ENCODE peak calls at places on chromosomes 7 and 10, in six cellular contexts. R is transverse colon, K is PC-9, H is keratinocyte, A is uterus, T is cardiac muscle cell. B is an unnamed sample. For H3K36me3, the result is how much of the 10 kb centered on the place peaks cover.

GRCh38 chr10:76547352-76547972 is 1090.1 kb downstream of the KCNMA1 start:
- DNase-seq in A (peak), T (peak), R (peak), K (peak), H (no peak), B (peak)

GRCh38 chr10:104809288-104810090 is 168.4 kb downstream of the SORCS3 start:
- DNase-seq in R (no peak), K (peak), T (no peak), H (peak), A (no peak), B (no peak)

GRCh38 chr7:106590209-106590816 is 70.6 kb downstream of the CCDC71L start:
- DNase-seq in K (no peak), R (no peak), H (no peak), T (no peak), A (no peak), B (no peak)

GRCh38 chr7:46215987-46216567 is 295.0 kb upstream of the IGFBP3 start:
- DNase-seq in K (no peak), T (peak), H (no peak), R (no peak), A (no peak), B (no peak)

GRCh38 chr7:157589680-157590079 is 252.9 kb downstream of the DNAJB6 start:
- DNase-seq in R (no peak), H (no peak), A (no peak), T (no peak), K (no peak), B (no peak)

GRCh38 chr7:150974468-150975391 is 3.4 kb downstream of the KCNH2 start:
- DNase-seq in H (no peak), R (peak), T (peak), A (peak), K (peak), B (peak)

GRCh38 chr7:1050956-1051690 is 6.8 kb downstream of the GPR146 start:
- DNase-seq in R (no peak), H (no peak), K (no peak), T (no peak), A (no peak), B (no peak)

GRCh38 chr7:7177044-7177517 is 5.3 kb upstream of the C1GALT1 start:
- DNase-seq in H (peak), A (no peak), K (peak), T (no peak), R (no peak), B (no peak)

GRCh38 chr10:86078639-86079035 is 288.0 kb downstream of the GRID1 start:
- DNase-seq in T (no peak), H (no peak), R (no peak), K (no peak), A (no peak), B (no peak)

GRCh38 chr7:93622036-93622714 is 47.7 kb upstream of the CALCR start:
- DNase-seq in R (no peak), A (no peak), K (peak), T (peak), H (no peak), B (no peak)

GRCh38 chr10:102159051-102159597 is 6.9 kb downstream of the NOLC1 start:
- DNase-seq in K (no peak), R (no peak), H (no peak), A (no peak), T (no peak), B (no peak)

GRCh38 chr10:88379575-88379974 is 203.5 kb downstream of the RNLS start:
- DNase-seq in K (no peak), T (no peak), A (peak), H (no peak), R (peak), B (no peak)

GRCh38 chr7:108294595-108294994 is 161.6 kb downstream of the NRCAM start:
- DNase-seq in H (no peak), T (no peak), R (no peak), A (no peak), K (no peak), B (no peak)

GRCh38 chr7:122394512-122394911 is 90.0 kb upstream of the FEZF1 start:
- DNase-seq in R (no peak), A (no peak), T (no peak), H (no peak), K (no peak), B (no peak)
- TF ChIP-seq CTCF in R (no peak), A (no peak), T (no peak), H (no peak), K (no peak), B (no peak)

GRCh38 chr7:21912305-21912704 is 33.4 kb downstream of the CDCA7L start:
- DNase-seq in A (no peak), T (no peak), K (no peak), H (no peak), R (no peak), B (no peak)
- H3K36me3 ChIP-seq in A (under half), T (under half), K (under half), H (under half), R (under half), B (under half)

DNA sequence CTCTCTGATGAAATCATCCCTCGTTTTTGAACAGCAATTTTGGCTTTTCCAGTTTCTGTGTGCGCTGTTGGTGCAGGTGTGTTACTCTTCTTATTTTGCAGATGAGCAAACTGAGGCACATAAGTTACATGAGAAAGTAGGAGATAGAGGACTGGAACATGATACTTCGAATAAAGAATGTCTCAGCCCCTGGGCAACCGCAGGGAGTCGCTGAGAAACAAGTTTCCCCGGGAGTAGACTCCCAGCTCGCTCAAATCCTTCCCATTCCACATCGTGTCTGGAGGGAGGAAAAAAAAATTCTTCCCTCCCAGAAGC is 18.0 kb downstream of the MXI1 start:
- DNase-seq in A (no peak), T (no peak), R (no peak), K (no peak), H (no peak), B (no peak)
- H3K4me3 ChIP-seq in A (peak), T (peak), R (peak), K (peak), H (peak), B (no peak)

DNA sequence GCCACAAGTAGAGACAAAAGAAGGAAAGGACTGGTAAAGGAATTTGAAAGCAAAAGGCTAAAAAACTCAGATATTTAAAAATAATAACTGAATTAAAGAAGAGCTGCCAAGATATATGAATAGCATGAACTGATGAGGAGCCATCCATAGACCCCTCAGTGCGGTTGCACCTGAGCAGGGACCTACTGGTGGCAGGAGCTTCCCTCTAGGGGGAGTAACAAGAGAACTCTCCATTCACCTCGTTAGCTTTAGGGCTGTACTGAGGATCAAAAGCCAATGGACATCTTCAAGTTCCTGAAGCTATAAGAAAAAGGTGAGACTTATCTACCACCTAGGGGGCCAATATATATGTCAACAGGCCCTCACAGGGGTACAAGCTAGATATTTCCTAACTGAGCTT is 27.8 kb upstream of the DOCK1 start:
- DNase-seq in H (no peak), T (no peak), K (no peak), R (no peak), A (no peak), B (no peak)
- TF ChIP-seq CTCF in H (no peak), T (no peak), K (no peak), R (no peak), A (no peak), B (no peak)

DNA sequence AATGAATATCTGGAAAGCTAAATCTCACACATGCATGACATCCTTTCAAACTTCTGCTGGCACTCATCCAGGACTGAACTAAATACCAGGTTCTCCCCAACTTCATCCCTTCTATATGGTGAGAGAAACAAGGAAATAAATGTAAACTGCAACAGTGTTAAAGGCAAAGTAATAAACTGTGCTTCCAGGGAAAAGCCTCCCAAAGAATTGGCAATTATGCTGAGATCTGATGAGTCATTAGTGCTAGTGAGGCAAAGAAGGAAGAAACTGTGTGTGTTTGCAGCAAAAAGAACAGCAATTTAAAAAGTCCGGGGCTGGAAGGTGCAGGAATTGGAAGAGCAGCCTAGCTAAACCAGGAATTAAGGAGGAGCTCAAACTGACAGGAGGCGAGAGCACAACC is 64.4 kb downstream of the HERPUD2 start:
- DNase-seq in R (no peak), K (no peak), T (no peak), H (no peak), A (no peak), B (no peak)
- H3K36me3 ChIP-seq in R (under half), K (under half), T (under half), H (under half), A (under half), B (under half)

GRCh38 chr7:2810682-2811471 is 33.2 kb downstream of the GNA12 start:
- DNase-seq in R (no peak), K (no peak), T (no peak), A (no peak), H (no peak), B (no peak)

GRCh38 chr7:2813350-2814185 is 30.5 kb downstream of the GNA12 start:
- DNase-seq in A (no peak), H (no peak), R (no peak), T (no peak), K (no peak), B (no peak)

GRCh38 chr7:2812831-2813230 is 31.3 kb downstream of the GNA12 start:
- DNase-seq in K (no peak), R (no peak), A (no peak), H (no peak), T (no peak), B (no peak)

GRCh38 chr7:2811476-2812118 is 32.5 kb downstream of the GNA12 start:
- DNase-seq in R (no peak), T (no peak), K (no peak), H (no peak), A (peak), B (no peak)

GRCh38 chr7:2812119-2812487 is 32.0 kb downstream of the GNA12 start:
- DNase-seq in R (no peak), H (no peak), A (no peak), K (no peak), T (no peak), B (no peak)
- H3K4me3 ChIP-seq in R (no peak), H (no peak), A (no peak), K (no peak), T (no peak), B (no peak)